ENCODE peak calls at places on chromosomes 11 and 22, in five cellular contexts. W, G, X, Y and S are unnamed samples.

GRCh38 chr11:95732930-95733602 is 56.5 kb downstream of the FAM76B start:
- DNase-seq in X (no peak), Y (no peak), W (no peak), G (no peak), S (no peak)

GRCh38 chr11:41714101-41714500 is 254.6 kb upstream of the LRRC4C start:
- DNase-seq in W (no peak), Y (no peak), G (no peak), X (no peak), S (no peak)

GRCh38 chr11:24046731-24047130 is 450.1 kb upstream of the LUZP2 start:
- DNase-seq in Y (no peak), G (no peak), W (no peak), X (no peak), S (no peak)

GRCh38 chr11:22454461-22454860 is 116.3 kb downstream of the SLC17A6 start:
- DNase-seq in X (no peak), Y (no peak), G (no peak), W (no peak), S (no peak)

GRCh38 chr11:45473491-45473890 is 187.3 kb upstream of the SYT13 start:
- DNase-seq in X (no peak), G (no peak), Y (no peak), W (no peak), S (no peak)

GRCh38 chr11:8983552-8983951 is 19.3 kb upstream of the TMEM9B start:
- DNase-seq in X (no peak), W (no peak), G (no peak), Y (no peak), S (no peak)

GRCh38 chr11:86245369-86246292 is 1.1 kb downstream of the EED start:
- DNase-seq in X (no peak), G (peak), W (no peak), Y (peak), S (no peak)

GRCh38 chr11:4393209-4394196 is at the start of gene TRIM21:
- DNase-seq in X (peak), Y (peak), G (peak), W (peak), S (peak)

GRCh38 chr11:84498016-84498415 is 1129.1 kb downstream of the DLG2 start:
- DNase-seq in W (no peak), Y (no peak), G (no peak), X (no peak), S (no peak)

GRCh38 chr11:2798951-2799761 is 86.4 kb downstream of the CDKN1C start:
- DNase-seq in W (no peak), G (no peak), Y (no peak), X (no peak), S (no peak)

GRCh38 chr11:132504501-132505041 is 1027.7 kb downstream of the OPCML start:
- DNase-seq in X (no peak), Y (no peak), W (no peak), G (no peak), S (no peak)

GRCh38 chr11:64181506-64182411 is 4.2 kb upstream of the STIP1 start:
- DNase-seq in G (peak), X (peak), W (peak), Y (peak), S (peak)

GRCh38 chr22:17492247-17492646 is 71.1 kb upstream of the SLC25A18 start:
- DNase-seq in G (no peak), W (no peak), X (no peak), Y (no peak), S (no peak)

GRCh38 chr22:39349967-39350802 is at the start of gene SYNGR1:
- DNase-seq in Y (no peak), G (no peak), X (no peak), W (no peak), S (no peak)

GRCh38 chr11:117815262-117815803 is 9.2 kb downstream of the FXYD2 start:
- DNase-seq in Y (peak), G (no peak), W (no peak), X (no peak), S (peak)